ENCODE peak calls at places on chromosome 20, in six cellular contexts. One of them, this sample, is unnamed.

GRCh38 chr20:40481337-40481736 is 207.7 kb downstream of the MAFB start:
- DNase-seq in nephron progenitor cell: no peak
- DNase-seq in NT2/D1: no peak
- DNase-seq in NCI-H774: no peak
- DNase-seq in NCI-H748 treated with DMSO at 0.1 percent for 48 hours: no peak
- DNase-seq in HFFc6: no peak
- DNase-seq in this sample: no peak

GRCh38 chr20:11315506-11315905 is 602.2 kb upstream of the BTBD3 start:
- DNase-seq in nephron progenitor cell: no peak
- DNase-seq in NT2/D1: no peak
- DNase-seq in NCI-H774: no peak
- DNase-seq in NCI-H748 treated with DMSO at 0.1 percent for 48 hours: no peak
- DNase-seq in HFFc6: no peak
- DNase-seq in this sample: no peak

GRCh38 chr20:16575390-16576140 is 2.3 kb upstream of the KIF16B start:
- DNase-seq in nephron progenitor cell: no peak
- DNase-seq in NT2/D1: no peak
- DNase-seq in NCI-H774: no peak
- DNase-seq in NCI-H748 treated with DMSO at 0.1 percent for 48 hours: no peak
- DNase-seq in HFFc6: no peak
- DNase-seq in this sample: peak; percentile 30

GRCh38 chr20:56513807-56514150 is 10.8 kb upstream of the FAM209A start:
- DNase-seq in nephron progenitor cell: peak; percentile 4
- DNase-seq in NT2/D1: no peak
- DNase-seq in NCI-H774: no peak
- DNase-seq in NCI-H748 treated with DMSO at 0.1 percent for 48 hours: no peak
- DNase-seq in HFFc6: no peak
- DNase-seq in this sample: no peak

GRCh38 chr20:24609757-24610156 is 140.3 kb downstream of the SYNDIG1 start:
- DNase-seq in nephron progenitor cell: no peak
- DNase-seq in NT2/D1: no peak
- DNase-seq in NCI-H774: no peak
- DNase-seq in NCI-H748 treated with DMSO at 0.1 percent for 48 hours: no peak
- DNase-seq in HFFc6: no peak
- DNase-seq in this sample: no peak

GRCh38 chr20:846894-847278 is 13.4 kb downstream of the FAM110A start:
- DNase-seq in nephron progenitor cell: no peak
- DNase-seq in NT2/D1: no peak
- DNase-seq in NCI-H774: no peak
- DNase-seq in NCI-H748 treated with DMSO at 0.1 percent for 48 hours: no peak
- DNase-seq in HFFc6: no peak
- DNase-seq in this sample: no peak

GRCh38 chr20:6976535-6976934 is 209.0 kb downstream of the BMP2 start:
- DNase-seq in nephron progenitor cell: no peak
- DNase-seq in NT2/D1: no peak
- DNase-seq in NCI-H774: no peak
- DNase-seq in NCI-H748 treated with DMSO at 0.1 percent for 48 hours: no peak
- DNase-seq in HFFc6: no peak
- DNase-seq in this sample: no peak

GRCh38 chr20:62361799-62362589 is 5.1 kb downstream of the LAMA5 start:
- DNase-seq in nephron progenitor cell: no peak
- DNase-seq in NT2/D1: no peak
- DNase-seq in NCI-H774: no peak
- DNase-seq in NCI-H748 treated with DMSO at 0.1 percent for 48 hours: no peak
- DNase-seq in HFFc6: no peak
- DNase-seq in this sample: peak; percentile 75

GRCh38 chr20:56440346-56441007 is 27.9 kb upstream of the RTF2 start:
- DNase-seq in nephron progenitor cell: no peak
- DNase-seq in NT2/D1: no peak
- DNase-seq in NCI-H774: no peak
- DNase-seq in NCI-H748 treated with DMSO at 0.1 percent for 48 hours: no peak
- DNase-seq in HFFc6: no peak
- DNase-seq in this sample: no peak

GRCh38 chr20:33322456-33322855 is 39.4 kb downstream of the BPIFB1 start:
- DNase-seq in nephron progenitor cell: no peak
- DNase-seq in NT2/D1: no peak
- DNase-seq in NCI-H774: no peak
- DNase-seq in NCI-H748 treated with DMSO at 0.1 percent for 48 hours: no peak
- DNase-seq in HFFc6: no peak
- DNase-seq in this sample: no peak

GRCh38 chr20:63009988-63010769 is 3.4 kb upstream of the BHLHE23 start:
- DNase-seq in nephron progenitor cell: no peak
- DNase-seq in NT2/D1: no peak
- DNase-seq in NCI-H774: peak; percentile 69
- DNase-seq in NCI-H748 treated with DMSO at 0.1 percent for 48 hours: peak; percentile 32
- DNase-seq in HFFc6: no peak
- DNase-seq in this sample: no peak

GRCh38 chr20:1484438-1485120 is 6.6 kb downstream of the SIRPB2 start:
- DNase-seq in nephron progenitor cell: no peak
- DNase-seq in NT2/D1: no peak
- DNase-seq in NCI-H774: no peak
- DNase-seq in NCI-H748 treated with DMSO at 0.1 percent for 48 hours: no peak
- DNase-seq in HFFc6: peak; percentile 65
- DNase-seq in this sample: no peak